ENCODE peak calls at places on chromosomes 12 and 14, in nine cellular contexts. S is DMS 273 treated with DMSO at 0.1 percent for 48 hours, M is GM10248, N is pons, G is mesenchymal stem cell, B is left cardiac atrium, T is Calu3, Y is NCI-H345, E is GM12864. L is an unnamed sample.

GRCh38 chr14:74417611-74418010 is 8.4 kb downstream of the SYNDIG1L start:
- DNase-seq in S (no peak), M (no peak), N (no peak), G (no peak), B (no peak), T (no peak), Y (no peak), E (no peak), L (no peak)

GRCh38 chr12:49487605-49488004 is 51.2 kb upstream of the KCNH3 start:
- DNase-seq in S (no peak), M (no peak), N (no peak), G (no peak), B (no peak), T (no peak), Y (no peak), E (no peak), L (no peak)

GRCh38 chr14:102859911-102860310 is 62.6 kb upstream of the AMN start:
- DNase-seq in S (no peak), M (no peak), N (no peak), G (no peak), B (no peak), T (no peak), Y (no peak), E (no peak), L (no peak)

GRCh38 chr12:27385756-27386155 is 53.1 kb downstream of the BMAL2 start:
- DNase-seq in S (no peak), M (no peak), N (no peak), G (no peak), B (no peak), T (no peak), Y (no peak), E (no peak), L (peak)

GRCh38 chr12:124509300-124509675 is 58.1 kb downstream of the NCOR2 start:
- DNase-seq in S (no peak), M (no peak), N (no peak), G (no peak), B (no peak), T (no peak), Y (no peak), E (no peak), L (no peak)

GRCh38 chr14:68522510-68523325 is 270.1 kb downstream of the ZFP36L1 start:
- DNase-seq in S (no peak), M (no peak), N (no peak), G (no peak), B (no peak), T (no peak), Y (no peak), E (no peak), L (no peak)

GRCh38 chr14:104886690-104887622 is 21.9 kb downstream of the CEP170B start:
- DNase-seq in S (no peak), M (no peak), N (no peak), G (no peak), B (peak), T (no peak), Y (no peak), E (no peak), L (no peak)

GRCh38 chr14:93654599-93654998 is 133.7 kb downstream of the PRIMA1 start:
- DNase-seq in S (no peak), M (no peak), N (no peak), G (no peak), B (no peak), T (no peak), Y (no peak), E (no peak), L (no peak)

GRCh38 chr12:3061129-3061857 is 15.9 kb upstream of the TSPAN9 start:
- DNase-seq in S (no peak), M (no peak), N (no peak), G (peak), B (no peak), T (no peak), Y (no peak), E (no peak), L (no peak)

GRCh38 chr14:105765893-105766614 is 239.7 kb downstream of the TMEM121 start:
- DNase-seq in S (no peak), M (no peak), N (no peak), G (no peak), B (no peak), T (no peak), Y (no peak), E (no peak), L (no peak)

GRCh38 chr12:75884465-75884985 is 147.1 kb downstream of the PHLDA1 start:
- DNase-seq in S (no peak), M (no peak), N (no peak), G (no peak), B (no peak), T (no peak), Y (no peak), E (no peak), L (no peak)

GRCh38 chr14:50062438-50063039 is 53.8 kb downstream of the VCPKMT start:
- DNase-seq in S (no peak), M (peak), N (no peak), G (peak), B (no peak), T (peak), Y (no peak), E (no peak), L (peak)

GRCh38 chr14:61300209-61300608 is 19.1 kb upstream of the TMEM30B start:
- DNase-seq in S (no peak), M (no peak), N (no peak), G (no peak), B (no peak), T (no peak), Y (no peak), E (no peak), L (no peak)

GRCh38 chr14:89388853-89389252 is 28.2 kb downstream of the FOXN3 start:
- DNase-seq in S (no peak), M (no peak), N (no peak), G (no peak), B (no peak), T (no peak), Y (no peak), E (no peak), L (no peak)

GRCh38 chr12:125245601-125246345 is 180.5 kb downstream of the AACS start:
- DNase-seq in S (no peak), M (no peak), N (peak), G (no peak), B (no peak), T (no peak), Y (no peak), E (no peak), L (no peak)

GRCh38 chr12:87670448-87670847 is 358.8 kb downstream of the C12orf50 start:
- DNase-seq in S (no peak), M (no peak), N (no peak), G (no peak), B (no peak), T (no peak), Y (no peak), E (no peak), L (no peak)

GRCh38 chr12:81668475-81668874 is 90.7 kb downstream of the PPFIA2 start:
- DNase-seq in S (no peak), M (no peak), N (peak), G (peak), B (no peak), T (peak), Y (no peak), E (no peak), L (peak)

GRCh38 chr12:76020281-76020680 is 11.3 kb downstream of the PHLDA1 start:
- DNase-seq in S (no peak), M (no peak), N (no peak), G (peak), B (no peak), T (peak), Y (no peak), E (no peak), L (peak)

GRCh38 chr12:752673-753400 is 458 bp downstream of the WNK1 start:
- DNase-seq in S (no peak), M (peak), N (no peak), G (peak), B (peak), T (peak), Y (peak), E (no peak), L (peak)

GRCh38 chr14:21846227-21846885 is 172.7 kb upstream of the OR4E1 start:
- DNase-seq in S (no peak), M (peak), N (peak), G (peak), B (no peak), T (peak), Y (no peak), E (no peak), L (peak)

GRCh38 chr14:99621948-99622347 is 17.9 kb upstream of the CCDC85C start:
- DNase-seq in S (no peak), M (no peak), N (no peak), G (no peak), B (no peak), T (no peak), Y (no peak), E (no peak), L (no peak)

GRCh38 chr12:124599074-124599999 is 31.9 kb upstream of the NCOR2 start:
- DNase-seq in S (no peak), M (no peak), N (no peak), G (peak), B (no peak), T (peak), Y (no peak), E (no peak), L (peak)

GRCh38 chr14:42163136-42163535 is 556.5 kb downstream of the LRFN5 start:
- DNase-seq in S (peak), M (no peak), N (no peak), G (no peak), B (no peak), T (no peak), Y (no peak), E (no peak), L (no peak)

GRCh38 chr14:37474191-37474590 is 120.9 kb downstream of the FOXA1 start:
- DNase-seq in S (no peak), M (no peak), N (no peak), G (no peak), B (no peak), T (no peak), Y (no peak), E (no peak), L (no peak)

GRCh38 chr12:65525501-65526141 is 247.1 kb downstream of the MSRB3 start:
- DNase-seq in S (no peak), M (no peak), N (no peak), G (peak), B (no peak), T (no peak), Y (no peak), E (no peak), L (peak)

GRCh38 chr12:54682674-54683073 is 34.5 kb upstream of the DCD start:
- DNase-seq in S (no peak), M (no peak), N (no peak), G (no peak), B (no peak), T (no peak), Y (no peak), E (no peak), L (no peak)

GRCh38 chr12:53101266-53101665 is 2.0 kb upstream of the SOAT2 start:
- DNase-seq in S (no peak), M (no peak), N (no peak), G (no peak), B (no peak), T (no peak), Y (no peak), E (no peak), L (no peak)

GRCh38 chr14:58082491-58083098 is 69.4 kb downstream of the ARMH4 start:
- DNase-seq in S (no peak), M (no peak), N (peak), G (peak), B (no peak), T (peak), Y (no peak), E (no peak), L (peak)

GRCh38 chr12:49232940-49233841 is 31.7 kb upstream of the TUBA1C start:
- DNase-seq in S (peak), M (no peak), N (peak), G (peak), B (peak), T (no peak), Y (peak), E (no peak), L (peak)

GRCh38 chr12:109946505-109946904 is 46.4 kb downstream of the TCHP start:
- DNase-seq in S (no peak), M (no peak), N (no peak), G (no peak), B (no peak), T (no peak), Y (no peak), E (no peak), L (no peak)

GRCh38 chr12:119803391-119803791 is 73.7 kb downstream of the CIT start:
- DNase-seq in S (no peak), M (no peak), N (peak), G (peak), B (peak), T (no peak), Y (no peak), E (no peak), L (peak)

GRCh38 chr14:22314183-22314820 is 274.7 kb downstream of the DAD1 start:
- DNase-seq in S (peak), M (peak), N (peak), G (peak), B (no peak), T (peak), Y (peak), E (peak), L (peak)

GRCh38 chr12:109961612-109962011 is 34.6 kb downstream of the GIT2 start:
- DNase-seq in S (no peak), M (no peak), N (no peak), G (no peak), B (no peak), T (no peak), Y (no peak), E (no peak), L (no peak)

GRCh38 chr12:46160081-46160980 is 108.5 kb downstream of the SLC38A1 start:
- DNase-seq in S (peak), M (no peak), N (peak), G (peak), B (no peak), T (no peak), Y (no peak), E (no peak), L (peak)

GRCh38 chr12:62724947-62725447 is 210.0 kb downstream of the PPM1H start:
- DNase-seq in S (no peak), M (no peak), N (no peak), G (peak), B (no peak), T (peak), Y (no peak), E (no peak), L (peak)